ENCODE peak calls at places on chromosomes 4 and X, in seven cellular contexts. One of them, this sample, is unnamed.

GRCh38 chr4:144399927-144400326 is 246.0 kb upstream of the HHIP start:
- DNase-seq in T47D: no peak
- DNase-seq in activated CD4-positive, CD25-positive, alpha-beta regulatory T cell: no peak
- DNase-seq in DMS153: peak
- DNase-seq in NB4: peak
- DNase-seq in substantia nigra: no peak
- DNase-seq in omental fat pad: no peak
- DNase-seq in this sample: no peak

GRCh38 chr4:137693641-137694040 is 161.3 kb upstream of the PCDH18 start:
- DNase-seq in omental fat pad: no peak
- DNase-seq in substantia nigra: no peak
- DNase-seq in DMS153: no peak
- DNase-seq in NB4: no peak
- DNase-seq in activated CD4-positive, CD25-positive, alpha-beta regulatory T cell: no peak
- DNase-seq in T47D: no peak
- DNase-seq in this sample: no peak

GRCh38 chr4:23878912-23879732 is 10.7 kb downstream of the PPARGC1A start:
- DNase-seq in DMS153: no peak
- DNase-seq in omental fat pad: no peak
- DNase-seq in activated CD4-positive, CD25-positive, alpha-beta regulatory T cell: no peak
- DNase-seq in T47D: no peak
- DNase-seq in substantia nigra: no peak
- DNase-seq in NB4: no peak
- DNase-seq in this sample: no peak

GRCh38 chr4:119136541-119136940 is 909 bp downstream of the MYOZ2 start:
- DNase-seq in NB4: no peak
- DNase-seq in activated CD4-positive, CD25-positive, alpha-beta regulatory T cell: no peak
- DNase-seq in omental fat pad: no peak
- DNase-seq in T47D: no peak
- DNase-seq in substantia nigra: no peak
- DNase-seq in DMS153: no peak
- DNase-seq in this sample: no peak

GRCh38 chrX:17376381-17377046 is 1.5 kb downstream of the NHS start:
- DNase-seq in NB4: no peak
- DNase-seq in T47D: no peak
- DNase-seq in substantia nigra: no peak
- DNase-seq in omental fat pad: no peak
- DNase-seq in DMS153: no peak
- DNase-seq in activated CD4-positive, CD25-positive, alpha-beta regulatory T cell: no peak
- DNase-seq in this sample: no peak

GRCh38 chr4:146478009-146478408 is 43.7 kb downstream of the SLC10A7 start:
- DNase-seq in omental fat pad: no peak
- DNase-seq in activated CD4-positive, CD25-positive, alpha-beta regulatory T cell: no peak
- DNase-seq in DMS153: no peak
- DNase-seq in substantia nigra: no peak
- DNase-seq in T47D: no peak
- DNase-seq in NB4: no peak
- DNase-seq in this sample: no peak

GRCh38 chrX:21798677-21799219 is 40.7 kb upstream of the MBTPS2 start:
- DNase-seq in omental fat pad: no peak
- DNase-seq in T47D: no peak
- DNase-seq in DMS153: peak
- DNase-seq in substantia nigra: no peak
- DNase-seq in activated CD4-positive, CD25-positive, alpha-beta regulatory T cell: no peak
- DNase-seq in NB4: no peak
- DNase-seq in this sample: no peak

GRCh38 chr4:157443537-157443936 is 223.0 kb downstream of the GRIA2 start:
- DNase-seq in activated CD4-positive, CD25-positive, alpha-beta regulatory T cell: no peak
- DNase-seq in omental fat pad: no peak
- DNase-seq in DMS153: no peak
- DNase-seq in substantia nigra: no peak
- DNase-seq in NB4: no peak
- DNase-seq in T47D: no peak
- DNase-seq in this sample: no peak

GRCh38 chrX:148443216-148443615 is 57.2 kb upstream of the AFF2 start:
- DNase-seq in NB4: no peak
- DNase-seq in omental fat pad: no peak
- DNase-seq in DMS153: no peak
- DNase-seq in activated CD4-positive, CD25-positive, alpha-beta regulatory T cell: no peak
- DNase-seq in substantia nigra: no peak
- DNase-seq in T47D: no peak
- DNase-seq in this sample: no peak

GRCh38 chr4:37792241-37792640 is 34.2 kb upstream of the PGM2 start:
- DNase-seq in NB4: no peak
- DNase-seq in T47D: no peak
- DNase-seq in omental fat pad: no peak
- DNase-seq in DMS153: no peak
- DNase-seq in activated CD4-positive, CD25-positive, alpha-beta regulatory T cell: no peak
- DNase-seq in substantia nigra: no peak
- DNase-seq in this sample: no peak

GRCh38 chr4:86099348-86099747 is 260.5 kb downstream of the MAPK10 start:
- DNase-seq in substantia nigra: no peak
- DNase-seq in T47D: no peak
- DNase-seq in NB4: no peak
- DNase-seq in DMS153: no peak
- DNase-seq in activated CD4-positive, CD25-positive, alpha-beta regulatory T cell: no peak
- DNase-seq in omental fat pad: no peak
- DNase-seq in this sample: no peak

GRCh38 chr4:177163532-177163931 is 146.1 kb upstream of the NEIL3 start:
- DNase-seq in omental fat pad: no peak
- DNase-seq in T47D: no peak
- DNase-seq in DMS153: no peak
- DNase-seq in activated CD4-positive, CD25-positive, alpha-beta regulatory T cell: no peak
- DNase-seq in substantia nigra: no peak
- DNase-seq in NB4: no peak
- DNase-seq in this sample: no peak

GRCh38 chrX:103258275-103258674 is 3.3 kb upstream of the TCEAL8 start:
- DNase-seq in NB4: no peak
- DNase-seq in DMS153: no peak
- DNase-seq in substantia nigra: no peak
- DNase-seq in activated CD4-positive, CD25-positive, alpha-beta regulatory T cell: no peak
- DNase-seq in T47D: no peak
- DNase-seq in omental fat pad: no peak
- DNase-seq in this sample: no peak

GRCh38 chr4:82586055-82586454 is 24.3 kb upstream of the TMEM150C start:
- DNase-seq in activated CD4-positive, CD25-positive, alpha-beta regulatory T cell: no peak
- DNase-seq in T47D: no peak
- DNase-seq in NB4: no peak
- DNase-seq in DMS153: no peak
- DNase-seq in substantia nigra: no peak
- DNase-seq in omental fat pad: no peak
- DNase-seq in this sample: no peak

GRCh38 chr4:40998680-40999358 is 215.5 kb downstream of the APBB2 start:
- DNase-seq in T47D: no peak
- DNase-seq in activated CD4-positive, CD25-positive, alpha-beta regulatory T cell: no peak
- DNase-seq in substantia nigra: no peak
- DNase-seq in omental fat pad: no peak
- DNase-seq in NB4: peak
- DNase-seq in DMS153: no peak
- DNase-seq in this sample: no peak

GRCh38 chrX:38260231-38260630 is 39.6 kb upstream of the SRPX start:
- DNase-seq in DMS153: no peak
- DNase-seq in omental fat pad: no peak
- DNase-seq in substantia nigra: no peak
- DNase-seq in T47D: peak
- DNase-seq in activated CD4-positive, CD25-positive, alpha-beta regulatory T cell: no peak
- DNase-seq in NB4: peak
- DNase-seq in this sample: no peak

GRCh38 chr4:48815483-48815882 is 15.4 kb upstream of the OCIAD1 start:
- DNase-seq in omental fat pad: no peak
- DNase-seq in substantia nigra: no peak
- DNase-seq in NB4: no peak
- DNase-seq in activated CD4-positive, CD25-positive, alpha-beta regulatory T cell: no peak
- DNase-seq in T47D: no peak
- DNase-seq in DMS153: no peak
- DNase-seq in this sample: no peak

GRCh38 chrX:134526399-134526798 is 66.4 kb downstream of the HPRT1 start:
- DNase-seq in DMS153: no peak
- DNase-seq in activated CD4-positive, CD25-positive, alpha-beta regulatory T cell: no peak
- DNase-seq in omental fat pad: no peak
- DNase-seq in NB4: no peak
- DNase-seq in substantia nigra: no peak
- DNase-seq in T47D: no peak
- DNase-seq in this sample: no peak

GRCh38 chr4:56742080-56742871 is 61.2 kb upstream of the HOPX start:
- DNase-seq in activated CD4-positive, CD25-positive, alpha-beta regulatory T cell: no peak
- DNase-seq in NB4: no peak
- DNase-seq in omental fat pad: no peak
- DNase-seq in T47D: no peak
- DNase-seq in DMS153: no peak
- DNase-seq in substantia nigra: no peak
- DNase-seq in this sample: no peak

GRCh38 chr4:112266823-112267222 is 18.9 kb downstream of the TIFA start:
- DNase-seq in activated CD4-positive, CD25-positive, alpha-beta regulatory T cell: no peak
- DNase-seq in DMS153: no peak
- DNase-seq in substantia nigra: no peak
- DNase-seq in omental fat pad: no peak
- DNase-seq in T47D: no peak
- DNase-seq in NB4: peak
- DNase-seq in this sample: no peak

GRCh38 chrX:41507899-41508298 is 60.8 kb downstream of the NYX start:
- DNase-seq in substantia nigra: no peak
- DNase-seq in activated CD4-positive, CD25-positive, alpha-beta regulatory T cell: no peak
- DNase-seq in T47D: no peak
- DNase-seq in DMS153: no peak
- DNase-seq in omental fat pad: no peak
- DNase-seq in NB4: no peak
- DNase-seq in this sample: no peak

GRCh38 chrX:129961180-129962083 is 21.0 kb upstream of the BCORL1 start:
- DNase-seq in T47D: no peak
- DNase-seq in NB4: peak
- DNase-seq in DMS153: peak
- DNase-seq in omental fat pad: no peak
- DNase-seq in substantia nigra: no peak
- DNase-seq in activated CD4-positive, CD25-positive, alpha-beta regulatory T cell: peak
- DNase-seq in this sample: peak

GRCh38 chr4:128355301-128355700 is 67.7 kb upstream of the PGRMC2 start:
- DNase-seq in activated CD4-positive, CD25-positive, alpha-beta regulatory T cell: no peak
- DNase-seq in T47D: no peak
- DNase-seq in DMS153: peak
- DNase-seq in NB4: peak
- DNase-seq in substantia nigra: no peak
- DNase-seq in omental fat pad: no peak
- DNase-seq in this sample: no peak

GRCh38 chr4:2341911-2342652 is 76.4 kb downstream of the ZFYVE28 start:
- DNase-seq in DMS153: no peak
- DNase-seq in T47D: no peak
- DNase-seq in activated CD4-positive, CD25-positive, alpha-beta regulatory T cell: no peak
- DNase-seq in omental fat pad: no peak
- DNase-seq in NB4: peak
- DNase-seq in substantia nigra: no peak
- DNase-seq in this sample: no peak

GRCh38 chr4:167234388-167234881 is at the start of gene SPOCK3:
- DNase-seq in NB4: no peak
- DNase-seq in omental fat pad: no peak
- DNase-seq in activated CD4-positive, CD25-positive, alpha-beta regulatory T cell: no peak
- DNase-seq in substantia nigra: peak
- DNase-seq in DMS153: peak
- DNase-seq in T47D: peak
- DNase-seq in this sample: no peak

GRCh38 chr4:77156533-77156911 is 485 bp upstream of the CCNG2 start:
- DNase-seq in NB4: peak
- DNase-seq in omental fat pad: peak
- DNase-seq in activated CD4-positive, CD25-positive, alpha-beta regulatory T cell: peak
- DNase-seq in substantia nigra: peak
- DNase-seq in T47D: peak
- DNase-seq in DMS153: peak
- DNase-seq in this sample: peak

GRCh38 chr4:1570291-1571164 is 113.6 kb downstream of the FAM53A start:
- DNase-seq in activated CD4-positive, CD25-positive, alpha-beta regulatory T cell: no peak
- DNase-seq in omental fat pad: no peak
- DNase-seq in NB4: no peak
- DNase-seq in T47D: no peak
- DNase-seq in substantia nigra: no peak
- DNase-seq in DMS153: no peak
- DNase-seq in this sample: no peak

GRCh38 chr4:6052679-6053078 is 34.4 kb upstream of the C4orf50 start:
- DNase-seq in NB4: no peak
- DNase-seq in omental fat pad: no peak
- DNase-seq in T47D: peak
- DNase-seq in substantia nigra: no peak
- DNase-seq in activated CD4-positive, CD25-positive, alpha-beta regulatory T cell: no peak
- DNase-seq in DMS153: no peak
- DNase-seq in this sample: no peak

GRCh38 chrX:64204701-64205440 is 637 bp downstream of the AMER1 start:
- DNase-seq in activated CD4-positive, CD25-positive, alpha-beta regulatory T cell: no peak
- DNase-seq in NB4: peak
- DNase-seq in substantia nigra: peak
- DNase-seq in DMS153: no peak
- DNase-seq in T47D: peak
- DNase-seq in omental fat pad: no peak
- DNase-seq in this sample: peak

GRCh38 chrX:33210156-33210555 is 1.2 kb downstream of the DMD start:
- DNase-seq in omental fat pad: no peak
- DNase-seq in DMS153: no peak
- DNase-seq in T47D: no peak
- DNase-seq in NB4: no peak
- DNase-seq in activated CD4-positive, CD25-positive, alpha-beta regulatory T cell: no peak
- DNase-seq in substantia nigra: no peak
- DNase-seq in this sample: no peak

GRCh38 chrX:24398766-24399165 is 38.3 kb downstream of the SUPT20HL1 start:
- DNase-seq in substantia nigra: no peak
- DNase-seq in activated CD4-positive, CD25-positive, alpha-beta regulatory T cell: no peak
- DNase-seq in omental fat pad: no peak
- DNase-seq in NB4: no peak
- DNase-seq in DMS153: no peak
- DNase-seq in T47D: no peak
- DNase-seq in this sample: no peak

GRCh38 chrX:45806410-45807121 is 605.9 kb upstream of the DIPK2B start:
- DNase-seq in T47D: no peak
- DNase-seq in DMS153: no peak
- DNase-seq in NB4: peak
- DNase-seq in activated CD4-positive, CD25-positive, alpha-beta regulatory T cell: no peak
- DNase-seq in substantia nigra: no peak
- DNase-seq in omental fat pad: no peak
- DNase-seq in this sample: peak

GRCh38 chr4:182102576-182102975 is 140.6 kb upstream of the TENM3 start:
- DNase-seq in omental fat pad: no peak
- DNase-seq in NB4: no peak
- DNase-seq in substantia nigra: no peak
- DNase-seq in activated CD4-positive, CD25-positive, alpha-beta regulatory T cell: no peak
- DNase-seq in T47D: no peak
- DNase-seq in DMS153: no peak
- DNase-seq in this sample: no peak

GRCh38 chr4:108427946-108428345 is 192.4 kb upstream of the RPL34 start:
- DNase-seq in substantia nigra: no peak
- DNase-seq in omental fat pad: no peak
- DNase-seq in NB4: no peak
- DNase-seq in T47D: no peak
- DNase-seq in DMS153: no peak
- DNase-seq in activated CD4-positive, CD25-positive, alpha-beta regulatory T cell: no peak
- DNase-seq in this sample: no peak